ENCODE peak calls at places on chromosomes 7 and 10, in four cellular contexts. A is caudate nucleus; B is effector memory CD4-positive, alpha-beta T cell; M is colonic mucosa. V is an unnamed sample.
A peak's percentile ranks its signal among the peaks of the same experiment; 100 is the strongest.

GRCh38 chr10:6729967-6730366 is 149.9 kb upstream of the PRKCQ start:
- DNase-seq in M (no peak), B (no peak), A (no peak), V (no peak)

GRCh38 chr7:3338161-3338560 is 37.1 kb downstream of the SDK1 start:
- DNase-seq in B (no peak), A (no peak), M (no peak), V (no peak)

GRCh38 chr10:88618496-88618895 is 31.9 kb downstream of the LIPJ start:
- DNase-seq in A (no peak), B (no peak), M (no peak), V (peak; percentile 12)

GRCh38 chr7:77714195-77714594 is 17.9 kb downstream of the RSBN1L start:
- DNase-seq in M (no peak), B (no peak), A (no peak), V (no peak)

GRCh38 chr10:35735412-35735811 is 93.3 kb upstream of the FZD8 start:
- DNase-seq in M (no peak), B (no peak), A (no peak), V (no peak)

GRCh38 chr7:47577351-47577919 is 4.5 kb downstream of the TNS3 start:
- DNase-seq in A (no peak), M (no peak), B (no peak), V (no peak)

GRCh38 chr10:52729259-52730104 is 43.1 kb downstream of the MBL2 start:
- DNase-seq in M (no peak), A (no peak), B (no peak), V (no peak)

GRCh38 chr7:30087371-30087770 is 47.4 kb upstream of the MTURN start:
- DNase-seq in M (no peak), B (no peak), A (no peak), V (no peak)

GRCh38 chr10:32159264-32159663 is 103.0 kb upstream of the KIF5B start:
- DNase-seq in M (no peak), A (no peak), B (no peak), V (no peak)

GRCh38 chr10:90051474-90051873 is 350.1 kb downstream of the KIF20B start:
- DNase-seq in B (no peak), A (no peak), M (no peak), V (no peak)

GRCh38 chr10:69952801-69953200 is 99.8 kb upstream of the MACROH2A2 start:
- DNase-seq in A (no peak), M (no peak), B (no peak), V (no peak)

GRCh38 chr7:490461-491291 is 29.0 kb downstream of the PDGFA start:
- DNase-seq in A (no peak), B (no peak), M (no peak), V (no peak)

GRCh38 chr10:8269976-8270375 is 215.5 kb downstream of the GATA3 start:
- DNase-seq in B (no peak), M (no peak), A (no peak), V (no peak)

DNA sequence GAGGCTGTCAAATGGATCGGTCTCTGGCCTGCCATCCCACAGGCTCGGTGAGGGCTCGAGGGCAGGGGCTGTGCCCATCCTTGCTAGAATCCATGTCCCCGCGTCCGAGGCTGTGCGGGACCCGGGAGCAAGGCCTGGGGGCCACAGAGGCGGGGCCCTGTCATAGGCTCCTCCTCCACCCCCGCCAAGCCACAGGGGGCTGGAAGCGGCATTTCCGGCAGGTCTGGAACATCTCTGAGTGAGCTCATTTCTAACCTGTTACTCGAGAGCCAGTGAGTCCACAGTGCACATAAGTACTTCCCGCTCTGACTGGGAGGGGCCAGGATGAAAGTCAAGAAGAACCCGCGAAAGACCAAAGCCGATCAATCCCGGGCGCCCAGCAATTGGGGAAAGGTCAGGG is 57.6 kb downstream of the NKX6-2 start:
- DNase-seq in M (no peak), A (no peak), B (no peak), V (no peak)
- H3K27ac ChIP-seq in M (no peak overlapping the region), A (no peak overlapping the region), B (no peak overlapping the region), V (no peak overlapping the region)

GRCh38 chr10:77700086-77700485 is 62.5 kb upstream of the KCNMA1 start:
- DNase-seq in M (no peak), B (no peak), A (no peak), V (no peak)
- H3K27ac ChIP-seq in M (no peak overlapping the region), B (no peak overlapping the region), A (no peak overlapping the region), V (no peak overlapping the region)

GRCh38 chr7:51123322-51124021 is 193.1 kb downstream of the COBL start:
- DNase-seq in B (no peak), M (no peak), A (peak; percentile 77), V (no peak)
- H3K27ac ChIP-seq in B (no peak overlapping the region), M (no peak overlapping the region), A (peak overlapping the region; percentile 77), V (no peak overlapping the region)

GRCh38 chr10:123227706-123228105 is 73.5 kb downstream of the BUB3 start:
- DNase-seq in B (no peak), A (no peak), M (no peak), V (no peak)

GRCh38 chr10:123221418-123221817 is 67.2 kb downstream of the BUB3 start:
- DNase-seq in B (no peak), M (no peak), A (no peak), V (no peak)

DNA sequence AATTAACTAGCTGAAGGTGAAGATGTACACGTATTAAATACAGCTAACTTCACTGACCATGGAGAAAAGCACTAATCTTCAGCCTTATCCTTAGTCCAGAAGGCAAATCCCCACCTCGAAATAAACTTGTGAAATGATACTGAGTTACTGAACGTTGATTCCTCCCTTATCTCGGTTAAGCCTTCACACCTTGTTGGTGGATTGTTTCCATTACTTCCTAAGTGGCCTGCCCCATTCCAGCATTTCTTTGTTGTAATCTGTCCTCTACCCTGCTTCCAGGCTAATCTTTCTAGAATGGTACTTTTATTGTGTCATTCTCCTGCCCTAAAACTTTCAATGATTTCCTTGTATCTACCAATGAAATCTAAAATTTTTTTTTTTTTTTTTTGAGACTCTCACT is 68.6 kb downstream of the BUB3 start:
- DNase-seq in M (no peak), B (no peak), A (no peak), V (no peak)
- H3K27ac ChIP-seq in M (no peak overlapping the region), B (no peak overlapping the region), A (no peak overlapping the region), V (no peak overlapping the region)

DNA sequence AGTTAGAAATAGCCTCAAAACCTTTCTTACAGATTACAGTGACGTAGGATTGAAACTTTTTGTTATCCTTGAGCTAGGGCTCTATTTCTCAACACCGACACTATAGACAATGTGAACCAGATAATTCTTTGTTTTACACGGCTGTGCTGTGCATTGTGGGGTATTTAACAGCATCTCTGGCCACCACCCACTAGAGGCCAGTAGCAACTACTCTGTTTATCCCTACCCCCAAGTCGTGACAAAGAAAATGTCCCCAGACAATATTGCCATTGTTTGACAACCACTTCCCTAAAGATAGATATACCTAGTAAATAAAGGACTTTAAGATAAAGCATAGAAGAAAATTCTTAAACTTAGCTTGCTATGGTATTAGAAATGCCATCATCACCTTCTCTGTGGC is 359.6 kb downstream of the ARL4A start:
- DNase-seq in B (no peak), M (no peak), A (no peak), V (no peak)
- H3K27ac ChIP-seq in B (no peak overlapping the region), M (no peak overlapping the region), A (no peak overlapping the region), V (no peak overlapping the region)

DNA sequence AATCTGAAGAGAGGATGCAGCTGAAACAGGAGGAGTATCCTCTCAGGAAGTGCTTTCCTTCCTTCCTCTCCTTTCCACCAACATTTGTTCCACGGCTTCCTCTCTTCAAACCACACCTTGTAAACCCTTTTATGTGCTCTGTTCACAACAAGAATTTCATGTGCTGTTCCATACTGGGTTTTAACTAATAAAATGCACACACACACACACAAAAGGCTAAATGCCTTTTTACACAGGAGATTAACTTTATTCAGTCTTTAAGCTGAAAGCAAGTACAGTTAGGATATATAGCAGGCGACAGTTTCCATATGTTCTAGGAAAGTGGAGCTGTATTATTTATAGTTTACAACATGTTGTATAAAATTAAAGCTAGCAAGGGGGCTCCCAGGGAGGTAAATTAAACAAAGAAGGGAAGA is 106.7 kb downstream of the REEP3 start:
- DNase-seq in A (no peak), B (no peak), M (no peak), V (no peak)
- H3K27ac ChIP-seq in A (no peak overlapping the region), B (no peak overlapping the region), M (peak overlapping the region; percentile 97), V (no peak overlapping the region)

GRCh38 chr10:62356447-62356846 is 17.7 kb upstream of the ZNF365 start:
- DNase-seq in B (no peak), A (no peak), M (no peak), V (no peak)

GRCh38 chr10:62352356-62352963 is 21.7 kb upstream of the ZNF365 start:
- DNase-seq in A (no peak), M (no peak), B (no peak), V (no peak)

GRCh38 chr10:62354941-62355340 is 19.2 kb upstream of the ZNF365 start:
- DNase-seq in B (no peak), A (no peak), M (no peak), V (no peak)
- H3K27ac ChIP-seq in B (no peak overlapping the region), A (no peak overlapping the region), M (no peak overlapping the region), V (no peak overlapping the region)